ENCODE peak calls at places on chromosome 1, in ten cellular contexts. B, R, S, E, M, A, D, N, Y and Z are unnamed samples.

GRCh38 chr1:33420870-33421775 is 9.8 kb downstream of the PHC2 start:
- DNase-seq in D (no peak), E (no peak), Y (no peak), M (no peak), R (no peak), N (no peak), A (no peak), S (no peak), B (no peak), Z (no peak)

GRCh38 chr1:245520611-245521010 is 365.8 kb downstream of the KIF26B start:
- DNase-seq in R (no peak), B (no peak), E (no peak), N (no peak), A (no peak), Y (no peak), D (no peak), S (no peak), M (no peak), Z (no peak)

GRCh38 chr1:198162091-198162767 is 5.4 kb downstream of the NEK7 start:
- DNase-seq in D (no peak), B (no peak), S (no peak), N (no peak), A (no peak), E (no peak), R (no peak), Y (no peak), M (no peak), Z (no peak)

GRCh38 chr1:15696956-15697521 is 12.9 kb downstream of the PLEKHM2 start:
- DNase-seq in N (no peak), D (no peak), E (no peak), Y (no peak), B (no peak), A (peak; percentile 55), R (no peak), M (no peak), S (no peak), Z (no peak)

GRCh38 chr1:9717193-9718005 is 65.9 kb downstream of the PIK3CD start:
- DNase-seq in E (peak; percentile 70), A (peak; percentile 94), N (no peak), D (no peak), B (peak; percentile 57), S (peak; percentile 32), Y (no peak), R (peak; percentile 48), M (peak; percentile 69), Z (no peak)

GRCh38 chr1:43590389-43590788 is 59.6 kb upstream of the KDM4A start:
- DNase-seq in E (no peak), M (no peak), A (no peak), B (no peak), S (no peak), D (no peak), Y (no peak), N (no peak), R (no peak), Z (no peak)

GRCh38 chr1:155320661-155321576 is at the start of gene RUSC1:
- DNase-seq in R (peak; percentile 68), A (peak; percentile 80), D (peak; percentile 93), Y (no peak), N (peak; percentile 68), B (peak; percentile 73), M (peak; percentile 72), E (no peak), S (peak; percentile 88), Z (no peak)

GRCh38 chr1:64042331-64043100 is 160.9 kb upstream of the UBE2U start:
- DNase-seq in E (no peak), S (peak; percentile 60), R (no peak), M (peak; percentile 57), B (peak; percentile 69), D (peak; percentile 72), N (peak; percentile 100), Y (peak; percentile 96), A (no peak), Z (no peak)

GRCh38 chr1:57124768-57125446 is 159.1 kb upstream of the C8B start:
- DNase-seq in M (no peak), D (no peak), Y (peak; percentile 65), S (no peak), E (no peak), N (no peak), B (no peak), A (no peak), R (no peak), Z (no peak)

GRCh38 chr1:183223467-183223866 is 37.4 kb downstream of the LAMC2 start:
- DNase-seq in S (no peak), E (no peak), B (no peak), D (no peak), N (no peak), Y (no peak), A (no peak), R (no peak), M (no peak), Z (no peak)

GRCh38 chr1:216836316-216836715 is 113.1 kb upstream of the ESRRG start:
- DNase-seq in S (no peak), Y (no peak), E (no peak), M (no peak), R (no peak), B (no peak), N (no peak), D (no peak), A (no peak), Z (no peak)

GRCh38 chr1:2592672-2593071 is 6.1 kb downstream of the PRXL2B start:
- DNase-seq in M (no peak), S (no peak), B (no peak), A (no peak), E (no peak), Y (no peak), R (no peak), N (no peak), D (no peak), Z (no peak)

GRCh38 chr1:168084396-168085231 is 52.1 kb downstream of the GPR161 start:
- DNase-seq in M (peak; percentile 75), A (peak; percentile 75), N (peak; percentile 49), B (peak; percentile 49), E (no peak), Y (no peak), S (peak; percentile 39), D (peak; percentile 80), R (peak; percentile 34), Z (peak; percentile 79)

GRCh38 chr1:39788758-39789570 is at the start of gene BMP8B:
- DNase-seq in D (no peak), M (peak; percentile 80), S (peak; percentile 36), B (peak; percentile 81), N (no peak), R (peak; percentile 44), A (peak; percentile 64), Y (peak; percentile 21), E (peak; percentile 20), Z (no peak)

GRCh38 chr1:167517535-167518330 is 596 bp downstream of the CD247 start:
- DNase-seq in Y (no peak), M (no peak), B (no peak), E (no peak), N (no peak), A (peak; percentile 84), S (no peak), R (no peak), D (no peak), Z (no peak)

DNA sequence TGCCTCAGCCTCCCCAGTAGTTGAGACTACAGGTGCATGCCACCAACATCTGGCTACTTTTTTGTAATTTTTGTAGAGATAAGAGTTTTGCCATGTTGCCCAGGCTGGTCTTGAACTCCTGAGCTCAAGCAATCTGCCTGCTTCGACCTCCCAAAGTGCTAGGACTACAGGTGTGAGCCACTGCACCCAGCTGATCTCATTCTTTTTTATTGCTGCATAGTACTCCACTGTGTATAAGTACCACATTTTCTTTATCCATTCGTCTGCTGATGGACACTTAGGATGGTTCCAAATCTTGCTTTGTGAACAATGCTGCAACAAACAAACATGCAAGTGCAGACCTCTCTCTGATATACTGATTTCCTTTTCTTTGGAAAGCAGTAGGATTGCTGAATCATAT is 59.5 kb downstream of the UROD start:
- DNase-seq in M (no peak), A (no peak), S (no peak), B (no peak), E (no peak), D (no peak), Y (no peak), R (no peak), N (no peak), Z (no peak)
- H3K4me3 ChIP-seq in M (no peak overlapping the region), A (no peak overlapping the region), S (no peak overlapping the region), B (no peak overlapping the region), E (no peak overlapping the region), D (no peak overlapping the region), Y (no peak overlapping the region), R (no peak overlapping the region), N (no peak overlapping the region), Z (no peak overlapping the region)

GRCh38 chr1:23505851-23506250 is 21.9 kb upstream of the ASAP3 start:
- DNase-seq in R (no peak), M (no peak), E (no peak), N (no peak), D (no peak), A (no peak), B (no peak), Y (no peak), S (no peak), Z (no peak)
- H3K36me3 ChIP-seq in R (no peaks in the 10 kb centered on the region), M (no peaks in the 10 kb centered on the region), E (peaks cover 28% of the 10 kb centered on the region), N (no peaks in the 10 kb centered on the region), D (no peaks in the 10 kb centered on the region), A (no peaks in the 10 kb centered on the region), B (no peaks in the 10 kb centered on the region), Y (no peaks in the 10 kb centered on the region), S (no peaks in the 10 kb centered on the region), Z (peaks cover 5% of the 10 kb centered on the region)

GRCh38 chr1:42340898-42341297 is 5.9 kb upstream of the FOXJ3 start:
- DNase-seq in S (no peak), N (no peak), B (no peak), Y (no peak), D (no peak), M (no peak), A (no peak), E (no peak), R (no peak), Z (no peak)
- H3K27ac ChIP-seq in S (no peak overlapping the region), N (no peak overlapping the region), B (no peak overlapping the region), Y (no peak overlapping the region), D (no peak overlapping the region), M (no peak overlapping the region), A (no peak overlapping the region), E (peak overlapping the region; percentile 58), R (no peak overlapping the region), Z (no peak overlapping the region)

GRCh38 chr1:151054971-151055547 is 4.4 kb downstream of the CDC42SE1 start:
- DNase-seq in E (no peak), Y (no peak), M (no peak), R (no peak), B (no peak), S (no peak), N (no peak), A (no peak), D (no peak), Z (no peak)

GRCh38 chr1:151056574-151056973 is 2.8 kb downstream of the CDC42SE1 start:
- DNase-seq in D (no peak), N (no peak), B (no peak), R (no peak), S (no peak), Y (no peak), E (no peak), M (no peak), A (peak; percentile 50), Z (no peak)

GRCh38 chr1:151058682-151059341 is 610 bp downstream of the CDC42SE1 start:
- DNase-seq in A (peak; percentile 53), B (peak; percentile 75), R (no peak), M (peak; percentile 24), E (no peak), S (peak; percentile 21), D (no peak), Y (peak; percentile 87), N (peak; percentile 27), Z (no peak)

GRCh38 chr1:151056149-151056548 is 3.3 kb downstream of the CDC42SE1 start:
- DNase-seq in Y (no peak), A (peak; percentile 60), D (no peak), E (no peak), S (no peak), B (no peak), R (no peak), N (no peak), M (no peak), Z (no peak)

GRCh38 chr1:151055581-151055980 is 3.8 kb downstream of the CDC42SE1 start:
- DNase-seq in N (no peak), D (no peak), S (no peak), M (no peak), E (no peak), B (no peak), Y (no peak), A (peak; percentile 50), R (no peak), Z (no peak)
- H3K4me3 ChIP-seq in N (no peak overlapping the region), D (no peak overlapping the region), S (no peak overlapping the region), M (no peak overlapping the region), E (no peak overlapping the region), B (no peak overlapping the region), Y (no peak overlapping the region), A (peak overlapping the region; percentile 90), R (peak overlapping the region; percentile 87), Z (no peak overlapping the region)